ENCODE peak calls at places on chromosomes 5 and 9, in seven cellular contexts. V is GM12864, G is fibroblast of lung, R is fibroblast of the aortic adventitia, C is ovary, T is sigmoid colon, L is astrocyte of the cerebellum. A is an unnamed sample.

GRCh38 chr9:133677126-133678010 is 41.2 kb downstream of the DBH start:
- DNase-seq in V (no peak), G (no peak), R (no peak), C (no peak), T (no peak), L (no peak), A (no peak)

GRCh38 chr5:57157191-57157590 is 16.7 kb upstream of the GPBP1 start:
- DNase-seq in V (no peak), G (no peak), R (no peak), C (no peak), T (no peak), L (no peak), A (no peak)

GRCh38 chr5:98769006-98769255 is 4.5 kb upstream of the RGMB start:
- DNase-seq in V (no peak), G (no peak), R (no peak), C (peak; percentile 67), T (no peak), L (no peak), A (no peak)

GRCh38 chr5:78327761-78328510 is 32.5 kb upstream of the SCAMP1 start:
- DNase-seq in V (no peak), G (no peak), R (peak; percentile 13), C (no peak), T (no peak), L (no peak), A (no peak)

GRCh38 chr5:67292201-67292940 is 95.8 kb upstream of the CD180 start:
- DNase-seq in V (no peak), G (no peak), R (no peak), C (no peak), T (no peak), L (no peak), A (no peak)

GRCh38 chr5:94082405-94082804 is 341.0 kb upstream of the POU5F2 start:
- DNase-seq in V (no peak), G (no peak), R (no peak), C (no peak), T (no peak), L (no peak), A (no peak)

GRCh38 chr9:75108571-75108970 is 20.3 kb downstream of the OSTF1 start:
- DNase-seq in V (no peak), G (peak; percentile 56), R (peak; percentile 61), C (peak; percentile 51), T (peak; percentile 75), L (no peak), A (peak; percentile 61)

GRCh38 chr5:88837222-88837621 is 45.8 kb downstream of the MEF2C start:
- DNase-seq in V (no peak), G (no peak), R (no peak), C (no peak), T (no peak), L (no peak), A (no peak)

GRCh38 chr9:108823829-108824228 is 32.0 kb downstream of the ACTL7B start:
- DNase-seq in V (no peak), G (no peak), R (no peak), C (no peak), T (no peak), L (no peak), A (no peak)

GRCh38 chr9:133917407-133917806 is 74.7 kb downstream of the VAV2 start:
- DNase-seq in V (no peak), G (peak; percentile 28), R (no peak), C (no peak), T (no peak), L (no peak), A (no peak)

GRCh38 chr5:34609951-34610431 is 46.1 kb upstream of the RAI14 start:
- DNase-seq in V (no peak), G (no peak), R (no peak), C (no peak), T (no peak), L (peak; percentile 41), A (peak; percentile 43)

GRCh38 chr5:93794954-93795353 is 53.6 kb upstream of the POU5F2 start:
- DNase-seq in V (no peak), G (no peak), R (no peak), C (no peak), T (no peak), L (no peak), A (no peak)

GRCh38 chr9:76756273-76756650 is 8.0 kb upstream of the PCA3 start:
- DNase-seq in V (no peak), G (peak; percentile 49), R (peak; percentile 40), C (no peak), T (peak; percentile 63), L (no peak), A (peak; percentile 55)

GRCh38 chr5:149118463-149118862 is 22.8 kb upstream of the ABLIM3 start:
- DNase-seq in V (no peak), G (no peak), R (no peak), C (no peak), T (no peak), L (no peak), A (no peak)

GRCh38 chr5:109971968-109972367 is 282.2 kb downstream of the MAN2A1 start:
- DNase-seq in V (no peak), G (no peak), R (no peak), C (no peak), T (no peak), L (no peak), A (no peak)

GRCh38 chr5:168404366-168404765 is 81.9 kb upstream of the RARS1 start:
- DNase-seq in V (no peak), G (peak; percentile 81), R (peak; percentile 58), C (no peak), T (no peak), L (peak; percentile 94), A (peak; percentile 90)

GRCh38 chr5:171806976-171807823 is 21.6 kb downstream of the SMIM23 start:
- DNase-seq in V (no peak), G (peak; percentile 5), R (peak; percentile 11), C (no peak), T (no peak), L (peak; percentile 29), A (peak; percentile 21)

GRCh38 chr5:167561796-167562195 is 729.6 kb upstream of the WWC1 start:
- DNase-seq in V (no peak), G (no peak), R (no peak), C (no peak), T (no peak), L (no peak), A (no peak)

GRCh38 chr9:68545033-68545705 is 4.5 kb upstream of the TMEM252 start:
- DNase-seq in V (peak; percentile 57), G (no peak), R (no peak), C (no peak), T (no peak), L (no peak), A (no peak)

GRCh38 chr9:109600142-109600541 is 102.0 kb upstream of the PTPN3 start:
- DNase-seq in V (no peak), G (peak; percentile 96), R (peak; percentile 81), C (no peak), T (no peak), L (peak; percentile 99), A (peak; percentile 30)

GRCh38 chr9:92986175-92987110 is 39.1 kb downstream of the FGD3 start:
- DNase-seq in V (no peak), G (peak; percentile 6), R (peak; percentile 11), C (no peak), T (no peak), L (no peak), A (no peak)

DNA sequence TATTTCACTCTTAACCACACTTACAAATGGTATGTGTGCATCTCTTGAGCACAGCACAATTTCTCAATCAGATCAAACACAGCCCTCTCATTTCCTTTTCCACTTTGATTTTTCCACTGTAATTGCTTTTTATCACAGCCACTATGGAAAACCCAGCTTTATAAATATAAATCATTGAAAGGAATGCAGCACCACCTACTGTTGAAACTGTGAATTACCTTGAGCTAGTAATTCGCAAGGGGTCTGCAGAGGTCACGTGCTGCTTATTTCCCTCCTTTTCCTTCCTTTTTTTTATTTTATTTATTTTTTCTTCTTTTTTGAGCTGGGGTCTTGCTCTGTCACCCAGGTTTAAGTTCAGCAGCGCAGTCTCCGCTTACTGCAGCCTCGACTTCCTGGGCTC is 76.9 kb downstream of the CDH6 start:
- DNase-seq in V (no peak), G (peak; percentile 8), R (peak; percentile 56), C (no peak), T (no peak), L (no peak), A (no peak)
- TF ChIP-seq CTCF in V (peak; percentile 51), G (peak; percentile 47), R (peak; percentile 59), C (no peak), T (peak; percentile 32), L (peak; percentile 55), A (peak; percentile 43)

GRCh38 chr9:136725612-136726011 is 13.2 kb downstream of the DIPK1B start:
- DNase-seq in V (no peak), G (no peak), R (no peak), C (no peak), T (no peak), L (no peak), A (no peak)
- H3K4me3 ChIP-seq in V (no peak overlapping the region), G (peak overlapping the region; percentile 75), R (peak overlapping the region; percentile 98), C (no peak overlapping the region), T (no peak overlapping the region), L (no peak overlapping the region), A (peak overlapping the region; percentile 92)

DNA sequence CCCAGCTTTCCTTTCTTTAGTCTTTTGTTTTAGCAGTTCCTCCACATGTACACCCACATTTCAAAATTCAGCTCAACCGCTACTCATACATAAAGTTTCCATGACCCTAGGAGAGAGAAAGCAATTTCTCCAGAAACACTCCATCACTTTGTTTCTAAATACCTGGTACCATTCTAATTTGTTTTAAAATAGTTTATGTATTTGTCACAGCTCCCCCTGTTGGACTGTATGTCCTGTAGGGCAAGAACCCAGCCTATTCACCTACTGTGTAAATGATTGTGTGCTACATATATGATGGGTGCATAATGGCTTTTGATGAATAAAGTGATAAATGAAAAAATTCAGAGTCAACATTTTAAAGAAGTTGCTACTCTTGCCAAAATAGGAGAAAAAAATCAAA is 139.1 kb downstream of the COX7C start:
- DNase-seq in V (no peak), G (no peak), R (no peak), C (no peak), T (no peak), L (no peak), A (no peak)
- TF ChIP-seq CTCF in V (peak; percentile 5), G (no peak), R (no peak), C (no peak), T (no peak), L (peak; percentile 2), A (no peak)

GRCh38 chr5:119370521-119370920 is 14.7 kb downstream of the TNFAIP8 start:
- DNase-seq in V (no peak), G (no peak), R (no peak), C (no peak), T (no peak), L (no peak), A (no peak)

GRCh38 chr5:119365847-119366536 is 10.2 kb downstream of the TNFAIP8 start:
- DNase-seq in V (no peak), G (no peak), R (peak; percentile 57), C (no peak), T (no peak), L (no peak), A (no peak)

GRCh38 chr5:119367502-119368237 is 11.9 kb downstream of the TNFAIP8 start:
- DNase-seq in V (peak; percentile 65), G (peak; percentile 31), R (peak; percentile 50), C (no peak), T (no peak), L (no peak), A (peak; percentile 57)

GRCh38 chr5:119366537-119366874 is 10.7 kb downstream of the TNFAIP8 start:
- DNase-seq in V (no peak), G (no peak), R (no peak), C (no peak), T (no peak), L (no peak), A (no peak)

DNA sequence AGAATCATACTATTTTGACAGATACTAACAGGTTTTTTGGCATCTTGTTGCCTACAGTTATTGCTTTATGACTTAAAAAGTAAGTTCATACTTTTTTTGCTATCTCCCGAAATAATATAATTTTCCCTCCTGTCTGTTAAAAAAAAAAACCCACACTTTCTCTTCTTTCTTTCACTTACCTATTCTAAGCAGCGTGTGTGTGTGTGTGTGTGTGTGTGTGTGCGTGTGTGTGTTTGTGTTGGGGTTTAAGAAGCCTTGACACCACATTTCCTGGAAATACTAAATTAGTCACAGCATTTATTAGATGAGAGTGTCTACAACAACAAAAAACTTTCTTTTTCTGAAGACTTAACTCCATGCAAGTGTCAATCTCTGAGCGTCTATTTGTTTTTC is 12.4 kb downstream of the TNFAIP8 start:
- DNase-seq in V (peak; percentile 72), G (no peak), R (no peak), C (no peak), T (no peak), L (no peak), A (no peak)
- H3K4me3 ChIP-seq in V (peak overlapping the region; percentile 24), G (no peak overlapping the region), R (no peak overlapping the region), C (no peak overlapping the region), T (no peak overlapping the region), L (no peak overlapping the region), A (no peak overlapping the region)

A was measured in foreskin fibroblast.